ENCODE peak calls at places on chromosome 14, in nine cellular contexts. U is dorsolateral prefrontal cortex; I is upper lobe of right lung; F is lower lobe of right lung; L is psoas muscle; B is CD8-positive, alpha-beta T cell; A is A549; Y is astrocyte; N is CD4-positive, alpha-beta T cell. Z is an unnamed sample.
A peak's percentile ranks its signal among the peaks of the same experiment; 100 is the strongest.

GRCh38 chr14:102496331-102496691 is 13.3 kb downstream of the ANKRD9 start:
- DNase-seq in F (no peak), Y (no peak), U (no peak), B (no peak), L (no peak), A (no peak), I (no peak), N (no peak), Z (no peak)

GRCh38 chr14:21024668-21025373 is at the start of gene NDRG2:
- DNase-seq in U (peak; percentile 70), B (peak; percentile 60), A (peak; percentile 14), L (peak; percentile 94), F (peak; percentile 87), I (peak; percentile 91), N (peak; percentile 69), Y (no peak), Z (no peak)

GRCh38 chr14:99317231-99318090 is 45.5 kb upstream of the BCL11B start:
- DNase-seq in U (no peak), Y (no peak), L (no peak), A (peak; percentile 17), B (no peak), F (no peak), N (no peak), I (no peak), Z (no peak)

GRCh38 chr14:96167224-96168148 is 37.2 kb upstream of the BDKRB2 start:
- DNase-seq in Y (peak; percentile 71), F (no peak), A (peak; percentile 78), B (no peak), L (no peak), I (no peak), U (no peak), N (no peak), Z (peak; percentile 83)

GRCh38 chr14:52402812-52403526 is 88.9 kb downstream of the PTGER2 start:
- DNase-seq in B (no peak), U (no peak), N (no peak), Y (peak; percentile 81), A (no peak), F (no peak), L (no peak), I (no peak), Z (peak; percentile 56)

GRCh38 chr14:65184032-65184764 is 81.9 kb upstream of the MAX start:
- DNase-seq in L (no peak), I (no peak), A (peak; percentile 23), N (no peak), U (no peak), F (no peak), B (no peak), Y (peak; percentile 51), Z (peak; percentile 66)

GRCh38 chr14:20606902-20607242 is 15.7 kb upstream of the RNASE12 start:
- DNase-seq in Y (no peak), I (no peak), F (no peak), N (no peak), L (no peak), U (no peak), B (no peak), A (no peak), Z (no peak)

GRCh38 chr14:21527320-21527679 is 1.2 kb upstream of the SALL2 start:
- DNase-seq in A (no peak), B (no peak), Y (no peak), N (no peak), F (no peak), L (no peak), I (no peak), U (no peak), Z (no peak)

GRCh38 chr14:31336646-31337045 is 83.7 kb downstream of the HEATR5A start:
- DNase-seq in L (no peak), N (no peak), I (no peak), Y (peak; percentile 4), B (no peak), F (no peak), A (peak; percentile 18), U (no peak), Z (peak; percentile 69)

GRCh38 chr14:34043627-34044372 is 92.9 kb upstream of the EGLN3 start:
- DNase-seq in A (peak; percentile 77), U (no peak), Y (no peak), B (no peak), F (no peak), L (no peak), N (peak; percentile 13), I (no peak), Z (no peak)

GRCh38 chr14:50875359-50876090 is 3.7 kb downstream of the ABHD12B start:
- DNase-seq in B (no peak), N (peak; percentile 51), F (no peak), I (no peak), Y (peak; percentile 32), L (no peak), U (no peak), A (no peak), Z (no peak)

DNA sequence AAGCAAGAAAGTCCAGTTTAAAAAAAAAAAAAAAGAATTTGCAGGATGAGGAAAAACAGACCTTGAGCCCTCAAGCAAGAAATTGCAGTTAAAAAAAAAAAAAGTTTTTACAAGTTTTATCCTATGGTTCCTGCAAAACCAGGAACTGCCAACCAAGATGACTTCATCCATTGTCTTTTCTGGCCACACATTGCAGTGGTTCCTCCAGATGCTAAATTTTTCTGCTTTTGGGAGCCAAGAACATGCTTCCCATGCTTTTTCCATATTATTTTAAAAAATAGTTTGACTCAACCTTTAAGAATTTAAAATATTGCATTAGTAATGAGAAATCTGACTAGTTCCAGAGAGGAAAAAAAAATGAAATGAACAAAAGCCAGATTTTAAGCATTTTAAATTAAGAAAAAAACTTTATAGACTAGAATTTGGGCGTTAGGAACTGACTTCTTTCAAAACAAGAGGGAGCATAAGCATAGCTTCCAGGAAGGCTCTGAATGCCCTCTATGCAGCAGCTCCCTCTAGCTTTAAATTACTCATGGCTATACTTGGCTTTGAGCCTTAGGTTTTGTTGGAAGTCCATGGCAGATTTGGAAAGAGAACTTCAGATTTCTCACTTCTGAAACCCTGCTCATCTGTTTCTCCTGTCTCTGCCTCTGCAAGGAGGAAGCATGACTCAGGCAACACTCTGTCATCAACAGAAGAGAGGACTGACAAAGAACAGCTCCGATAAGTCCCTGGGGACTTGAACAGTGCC is 124.5 kb downstream of the GPR65 start:
- DNase-seq in N (no peak), F (no peak), Y (peak; percentile 69), U (no peak), I (no peak), B (no peak), L (no peak), A (peak; percentile 32), Z (peak; percentile 77)
- H3K27ac ChIP-seq in N (no peak overlapping the region), F (peak overlapping the region; percentile 56), Y (peak overlapping the region; percentile 48), U (peak overlapping the region; percentile 70), I (peak overlapping the region; percentile 44), B (no peak overlapping the region), L (peak overlapping the region; percentile 41), A (no peak overlapping the region), Z (no peak overlapping the region)

GRCh38 chr14:101357559-101358319 is 203.6 kb upstream of the DIO3 start:
- DNase-seq in L (peak; percentile 30), N (no peak), F (no peak), A (no peak), B (no peak), U (no peak), Y (no peak), I (no peak), Z (no peak)

GRCh38 chr14:101358320-101358569 is 203.1 kb upstream of the DIO3 start:
- DNase-seq in B (no peak), Y (no peak), L (no peak), N (no peak), U (no peak), F (no peak), I (no peak), A (no peak), Z (no peak)

GRCh38 chr14:101360045-101360931 is 201.0 kb upstream of the DIO3 start:
- DNase-seq in B (no peak), L (peak; percentile 88), U (no peak), F (no peak), A (no peak), N (no peak), Y (no peak), I (no peak), Z (peak; percentile 85)

GRCh38 chr14:101359221-101360044 is 201.9 kb upstream of the DIO3 start:
- DNase-seq in N (no peak), B (no peak), L (peak; percentile 89), F (no peak), A (no peak), I (no peak), Y (peak; percentile 10), U (no peak), Z (peak; percentile 22)

DNA sequence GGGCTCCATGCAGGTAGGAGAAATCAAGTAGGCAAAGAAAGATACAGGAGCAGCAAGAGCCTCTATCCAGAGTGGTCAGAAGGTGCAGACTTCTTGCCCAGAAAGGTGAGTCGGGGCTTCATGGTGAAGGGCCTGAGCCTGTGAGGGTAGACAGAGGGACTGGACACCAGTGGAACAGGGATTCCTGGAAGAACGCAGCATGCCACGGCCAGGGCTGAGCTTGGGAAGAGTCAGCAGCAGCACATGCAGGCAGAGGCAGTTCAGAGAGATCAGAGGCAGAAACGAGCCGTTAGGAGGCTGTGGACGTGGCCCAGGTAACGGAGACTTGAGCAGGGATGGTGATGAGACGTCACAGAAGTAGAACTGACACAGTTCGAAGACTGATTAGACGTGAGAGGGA is 202.6 kb upstream of the DIO3 start:
- DNase-seq in A (no peak), L (peak; percentile 52), N (no peak), U (no peak), Y (no peak), F (no peak), I (no peak), B (no peak), Z (no peak)
- H3K27ac ChIP-seq in A (no peak overlapping the region), L (peak overlapping the region; percentile 36), N (no peak overlapping the region), U (no peak overlapping the region), Y (no peak overlapping the region), F (peak overlapping the region; percentile 71), I (peak overlapping the region; percentile 75), B (no peak overlapping the region), Z (no peak overlapping the region)

GRCh38 chr14:25014440-25014839 is 35.5 kb downstream of the STXBP6 start:
- DNase-seq in B (no peak), L (no peak), F (no peak), N (no peak), A (no peak), U (no peak), Y (no peak), I (no peak), Z (peak; percentile 28)

GRCh38 chr14:25015761-25016160 is 34.2 kb downstream of the STXBP6 start:
- DNase-seq in I (no peak), A (no peak), F (no peak), B (no peak), Y (no peak), U (no peak), L (no peak), N (no peak), Z (no peak)

GRCh38 chr14:25017562-25017961 is 32.4 kb downstream of the STXBP6 start:
- DNase-seq in Y (no peak), B (no peak), L (no peak), A (no peak), U (no peak), F (no peak), N (no peak), I (no peak), Z (no peak)
- H3K27ac ChIP-seq in Y (no peak overlapping the region), B (no peak overlapping the region), L (no peak overlapping the region), A (no peak overlapping the region), U (no peak overlapping the region), F (no peak overlapping the region), N (no peak overlapping the region), I (no peak overlapping the region), Z (no peak overlapping the region)

DNA sequence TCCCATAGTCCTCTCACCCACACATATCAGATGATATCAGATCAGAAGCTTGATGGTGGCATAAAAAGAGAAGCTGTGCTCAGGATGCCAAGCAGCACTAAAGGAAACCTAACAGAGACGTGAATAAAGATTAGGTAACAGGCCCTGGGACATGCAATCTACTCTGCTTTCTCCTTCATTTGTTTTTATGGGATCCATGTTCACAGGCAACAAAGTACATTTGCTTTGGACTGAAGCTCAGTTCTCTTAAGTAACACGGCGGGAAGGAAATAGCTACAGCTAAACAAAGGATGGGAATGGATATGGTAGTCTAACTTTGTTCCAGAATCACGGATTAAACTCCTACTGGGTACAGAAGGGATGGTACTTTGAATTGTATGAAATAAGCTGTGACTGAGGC is 119.5 kb downstream of the TTC7B start:
- DNase-seq in F (no peak), A (no peak), B (no peak), N (no peak), Y (no peak), I (no peak), U (no peak), L (no peak), Z (no peak)
- H3K27ac ChIP-seq in F (peak overlapping the region; percentile 42), A (no peak overlapping the region), B (no peak overlapping the region), N (no peak overlapping the region), Y (no peak overlapping the region), I (peak overlapping the region; percentile 69), U (peak overlapping the region; percentile 83), L (peak overlapping the region; percentile 94), Z (no peak overlapping the region)